ENCODE peak calls at places on chromosomes 13 and 19, in six cellular contexts. D, Y, A, K, J and R are unnamed samples.

GRCh38 chr19:2529473-2529918 is 53.6 kb downstream of the GADD45B start:
- DNase-seq in A (peak), J (no peak), Y (peak), D (no peak), K (no peak), R (peak)

GRCh38 chr19:17467471-17468301 is 2.6 kb upstream of the SLC27A1 start:
- DNase-seq in Y (no peak), A (no peak), D (no peak), J (no peak), K (no peak), R (no peak)

GRCh38 chr13:33846306-33847062 is 28.5 kb downstream of the RFC3 start:
- DNase-seq in A (no peak), D (no peak), K (no peak), J (no peak), Y (no peak), R (no peak)

GRCh38 chr19:10009714-10010224 is 535 bp downstream of the COL5A3 start:
- DNase-seq in D (no peak), J (no peak), A (no peak), Y (peak), K (no peak), R (no peak)

GRCh38 chr19:16779539-16780163 is 49.5 kb upstream of the SIN3B start:
- DNase-seq in A (no peak), J (no peak), K (no peak), D (no peak), Y (peak), R (no peak)

GRCh38 chr19:3073159-3073563 is 10.9 kb upstream of the TLE5 start:
- DNase-seq in K (no peak), D (no peak), Y (peak), A (no peak), J (no peak), R (no peak)

GRCh38 chr19:42555801-42556200 is 27.5 kb upstream of the CEACAM1 start:
- DNase-seq in Y (no peak), J (no peak), D (no peak), K (no peak), A (no peak), R (no peak)

GRCh38 chr13:34308725-34309124 is 490.8 kb downstream of the RFC3 start:
- DNase-seq in K (no peak), D (no peak), J (no peak), Y (no peak), A (no peak), R (no peak)

GRCh38 chr19:6381030-6381750 is 5.5 kb upstream of the PSPN start:
- DNase-seq in K (no peak), J (no peak), A (no peak), Y (no peak), D (no peak), R (no peak)

GRCh38 chr13:50340566-50341287 is 325.5 kb downstream of the KCNRG start:
- DNase-seq in Y (no peak), A (no peak), J (no peak), D (peak), K (no peak), R (no peak)

GRCh38 chr19:1445932-1446712 is 3.8 kb upstream of the APC2 start:
- DNase-seq in A (no peak), D (no peak), K (no peak), J (no peak), Y (no peak), R (no peak)

GRCh38 chr13:100601716-100602115 is 13.1 kb upstream of the GGACT start:
- DNase-seq in A (no peak), D (no peak), Y (no peak), J (no peak), K (no peak), R (no peak)

GRCh38 chr19:33134571-33135041 is 2.7 kb downstream of the WDR88 start:
- DNase-seq in A (no peak), D (no peak), J (peak), K (peak), Y (no peak), R (no peak)

GRCh38 chr19:2547721-2548120 is 71.8 kb downstream of the GADD45B start:
- DNase-seq in Y (no peak), J (no peak), K (no peak), D (peak), A (peak), R (no peak)

GRCh38 chr13:43730642-43731041 is 56.1 kb downstream of the ENOX1 start:
- DNase-seq in D (no peak), K (no peak), A (no peak), J (no peak), Y (peak), R (no peak)

GRCh38 chr19:13094285-13094595 is 8.4 kb downstream of the LYL1 start:
- DNase-seq in D (no peak), K (no peak), J (no peak), A (no peak), Y (no peak), R (no peak)

GRCh38 chr19:55549500-55550320 is 4.4 kb upstream of the SBK3 start:
- DNase-seq in Y (peak), J (no peak), D (no peak), K (no peak), A (no peak), R (no peak)

GRCh38 chr19:58562126-58563033 is 4.0 kb upstream of the UBE2M start:
- DNase-seq in J (no peak), Y (peak), D (peak), K (no peak), A (peak), R (no peak)

GRCh38 chr19:13334801-13335481 is 171.3 kb downstream of the CACNA1A start:
- DNase-seq in D (no peak), A (no peak), J (no peak), K (no peak), Y (no peak), R (no peak)

GRCh38 chr19:2477141-2477710 is 1.3 kb downstream of the GADD45B start:
- DNase-seq in A (peak), Y (no peak), D (peak), K (no peak), J (no peak), R (no peak)

GRCh38 chr13:100532836-100533435 is 55.7 kb downstream of the GGACT start:
- DNase-seq in K (no peak), D (no peak), Y (no peak), A (no peak), J (no peak), R (no peak)

GRCh38 chr13:92827503-92827902 is 399.1 kb upstream of the GPC6 start:
- DNase-seq in Y (no peak), A (no peak), J (no peak), D (no peak), K (no peak), R (no peak)

GRCh38 chr19:49196527-49197240 is 39.1 kb downstream of the TRPM4 start:
- DNase-seq in K (no peak), D (no peak), A (peak), J (no peak), Y (no peak), R (no peak)